ENCODE peak calls at places on chromosome 21, in seven cellular contexts. I is WERI-Rb-1, C is K562, E is brain microvascular endothelial cell, O is fibroblast of lung, S is psoas muscle, M is right atrium auricular region. F is an unnamed sample.
A peak's percentile ranks its signal among the peaks of the same experiment; 100 is the strongest.

GRCh38 chr21:28142692-28143091 is 850.0 kb downstream of the LTN1 start:
- DNase-seq in C (no peak), S (no peak), E (peak; percentile 69), O (peak; percentile 70), M (no peak), I (no peak), F (no peak)

GRCh38 chr21:42561742-42562141 is 48.1 kb downstream of the SLC37A1 start:
- DNase-seq in E (no peak), I (no peak), C (peak; percentile 58), O (no peak), M (no peak), S (no peak), F (no peak)

GRCh38 chr21:33644383-33645074 is 2.2 kb downstream of the ITSN1 start:
- DNase-seq in I (no peak), E (peak; percentile 47), M (no peak), S (no peak), O (peak; percentile 68), C (no peak), F (no peak)

GRCh38 chr21:17003763-17004373 is 509.0 kb upstream of the CXADR start:
- DNase-seq in S (no peak), M (no peak), C (no peak), O (peak; percentile 77), I (no peak), E (peak; percentile 1), F (no peak)

GRCh38 chr21:46161800-46162592 is 6.6 kb upstream of the FTCD start:
- DNase-seq in E (no peak), O (no peak), C (no peak), I (peak; percentile 4), M (no peak), S (peak; percentile 42), F (no peak)

GRCh38 chr21:31879251-31879650 is 6.4 kb downstream of the HUNK start:
- DNase-seq in C (no peak), I (no peak), E (no peak), M (no peak), S (no peak), O (no peak), F (no peak)

GRCh38 chr21:18147678-18148077 is 97.0 kb upstream of the CHODL start:
- DNase-seq in S (no peak), M (no peak), O (no peak), E (no peak), I (no peak), C (no peak), F (no peak)

GRCh38 chr21:27371065-27371464 is 404.2 kb upstream of the ADAMTS5 start:
- DNase-seq in S (no peak), C (no peak), M (no peak), E (no peak), O (no peak), I (no peak), F (no peak)

GRCh38 chr21:33817663-33818433 is 97.8 kb downstream of the ATP5PO start:
- DNase-seq in M (no peak), S (no peak), E (no peak), O (peak; percentile 23), I (no peak), C (peak; percentile 48), F (no peak)

DNA sequence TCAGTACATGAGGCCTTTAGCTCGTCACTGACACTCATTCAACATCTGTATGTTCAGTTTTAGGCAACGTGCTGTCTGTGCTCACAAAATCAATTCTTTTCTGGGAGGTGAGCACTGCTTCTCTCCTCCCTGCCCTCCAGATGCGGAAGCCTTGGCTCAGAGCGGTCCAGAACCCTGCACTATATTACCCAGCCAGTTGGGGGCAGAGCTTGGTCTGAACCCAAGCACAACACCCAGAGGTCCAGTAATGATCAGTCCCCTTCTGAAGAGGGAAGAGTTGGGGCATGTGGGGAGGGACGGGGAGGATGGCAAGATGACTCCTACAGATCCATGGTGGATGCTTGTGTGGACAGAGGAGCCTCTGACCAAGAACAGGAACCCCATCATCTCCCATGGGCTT is 5.6 kb upstream of the DSCAM start:
- DNase-seq in O (no peak), S (no peak), C (no peak), E (no peak), M (no peak), I (no peak), F (no peak)
- TF ChIP-seq CTCF in O (no peak), S (no peak), C (no peak), E (no peak), M (no peak), I (peak; percentile 49), F (no peak)

DNA sequence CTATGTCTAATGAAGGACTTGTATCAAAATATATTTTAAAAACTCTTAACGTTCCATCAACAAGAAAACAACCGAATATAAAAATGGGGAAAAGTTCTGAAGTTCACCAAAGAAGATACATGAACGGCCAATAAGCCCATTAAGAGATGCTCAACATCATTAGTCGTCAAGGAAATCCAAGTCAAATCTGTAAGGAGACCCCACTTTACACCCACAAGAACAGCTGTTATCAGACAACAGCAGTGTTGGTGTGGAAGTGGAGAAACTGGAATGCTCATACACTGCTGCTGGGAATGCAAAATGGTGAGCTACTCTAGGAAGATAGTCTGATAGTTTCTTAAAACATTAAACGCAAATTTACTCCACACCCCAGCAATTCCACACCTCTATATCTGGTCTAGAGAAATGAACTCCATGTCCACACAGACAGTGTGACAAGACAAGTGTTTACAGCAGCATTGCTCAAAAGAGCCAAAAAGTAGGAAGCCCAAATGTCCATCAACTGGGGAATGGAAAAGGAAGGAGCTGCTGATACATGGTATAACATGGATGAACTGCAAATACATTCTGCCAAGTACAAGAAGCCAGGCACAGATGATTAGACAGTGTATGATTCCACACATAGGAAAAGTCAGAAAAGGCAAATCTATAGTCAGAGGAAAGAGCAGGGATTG is 18.5 kb downstream of the UBE2G2 start:
- DNase-seq in E (no peak), M (peak; percentile 11), S (no peak), I (no peak), C (no peak), O (no peak), F (no peak)
- H3K27ac ChIP-seq in E (no peak overlapping the region), M (no peak overlapping the region), S (no peak overlapping the region), I (no peak overlapping the region), C (no peak overlapping the region), O (no peak overlapping the region), F (no peak overlapping the region)

DNA sequence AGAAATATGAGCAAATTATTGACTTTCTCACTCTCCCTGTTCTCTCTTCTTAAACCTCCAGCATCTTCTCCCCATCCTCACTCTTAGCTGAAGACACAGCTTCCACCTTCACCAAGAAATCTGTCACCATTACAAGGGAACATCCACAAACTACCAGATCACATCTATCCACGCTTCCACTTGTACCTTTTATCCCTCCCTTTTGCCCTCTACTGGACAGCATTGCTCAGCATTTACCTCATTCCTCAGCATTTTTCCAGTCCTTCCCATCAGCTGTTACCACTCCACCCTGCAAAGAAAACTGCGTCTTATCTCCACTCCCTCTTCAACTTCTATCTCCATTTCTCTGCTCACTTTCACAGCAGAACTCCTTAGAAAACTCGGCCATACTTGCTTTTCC is 42.6 kb downstream of the KCNJ6 start:
- DNase-seq in I (no peak), M (no peak), C (no peak), O (peak; percentile 25), E (no peak), S (no peak), F (no peak)
- TF ChIP-seq CTCF in I (peak; percentile 50), M (no peak), C (peak; percentile 28), O (no peak), E (peak; percentile 54), S (no peak), F (no peak)

GRCh38 chr21:26148071-26148470 is 22.5 kb downstream of the APP start:
- DNase-seq in S (no peak), C (no peak), M (no peak), I (no peak), O (no peak), E (peak; percentile 17), F (no peak)
- H3K27ac ChIP-seq in S (peak overlapping the region; percentile 36), C (no peak overlapping the region), M (peak overlapping the region; percentile 31), I (peak overlapping the region; percentile 85), O (peak overlapping the region; percentile 72), E (peak overlapping the region; percentile 65), F (peak overlapping the region; percentile 63)

GRCh38 chr21:37642493-37642892 is 273.8 kb downstream of the KCNJ6 start:
- DNase-seq in M (no peak), O (no peak), E (no peak), C (peak; percentile 70), S (no peak), I (peak; percentile 63), F (no peak)
- TF ChIP-seq CTCF in M (no peak), O (no peak), E (peak; percentile 11), C (peak; percentile 73), S (peak; percentile 41), I (peak; percentile 50), F (peak; percentile 36)

DNA sequence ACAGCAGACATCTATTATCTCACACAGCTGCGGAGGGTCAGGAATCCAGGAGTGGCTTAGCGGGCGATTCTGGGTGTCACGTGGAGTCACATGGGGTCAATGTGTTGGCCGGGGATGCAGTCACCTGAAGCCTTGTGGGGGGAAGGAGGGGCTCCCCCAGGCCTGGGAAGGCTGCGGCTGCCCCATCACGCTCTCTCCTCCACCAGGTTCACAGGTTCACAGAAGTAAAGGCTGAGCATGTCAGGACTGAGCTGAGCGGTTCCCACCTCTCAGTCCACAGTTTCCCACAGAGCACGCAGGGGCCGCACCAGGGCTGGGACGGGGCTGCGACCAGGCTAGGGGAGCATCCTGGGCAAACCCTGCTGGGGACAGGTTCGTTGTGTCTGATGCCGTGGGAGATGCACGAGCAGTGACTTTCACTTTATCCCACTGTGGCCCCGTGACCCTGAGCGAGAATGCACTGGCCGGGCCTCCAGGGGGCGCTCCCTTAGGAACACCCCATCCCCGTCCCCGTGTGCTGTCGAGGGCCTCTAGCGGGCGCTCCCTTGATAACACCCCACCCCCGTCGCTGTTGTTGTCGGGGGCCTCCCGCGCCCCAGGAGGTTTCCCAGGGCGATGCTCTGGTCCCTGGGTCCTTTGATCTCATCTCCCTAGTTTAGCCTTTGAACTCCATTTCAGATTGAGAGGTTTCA is 73.2 kb upstream of the TRAPPC10 start:
- DNase-seq in I (peak; percentile 93), M (peak; percentile 82), S (peak; percentile 86), E (peak; percentile 52), O (peak; percentile 52), C (peak; percentile 97), F (peak; percentile 84)
- H3K27ac ChIP-seq in I (peak overlapping the region; percentile 71), M (peak overlapping the region; percentile 65), S (peak overlapping the region; percentile 71), E (no peak overlapping the region), O (peak overlapping the region; percentile 47), C (peak overlapping the region; percentile 68), F (peak overlapping the region; percentile 70)

GRCh38 chr21:20875741-20876140 is 122.5 kb upstream of the NCAM2 start:
- DNase-seq in I (no peak), E (no peak), C (no peak), S (no peak), M (no peak), O (no peak), F (no peak)
- TF ChIP-seq CTCF in I (no peak), E (peak; percentile 41), C (no peak), S (no peak), M (no peak), O (no peak), F (no peak)

GRCh38 chr21:14487490-14488432 is 58.4 kb downstream of the SAMSN1 start:
- DNase-seq in S (no peak), O (no peak), M (no peak), E (no peak), C (no peak), I (no peak), F (no peak)
- H3K27ac ChIP-seq in S (no peak overlapping the region), O (no peak overlapping the region), M (no peak overlapping the region), E (no peak overlapping the region), C (peak overlapping the region; percentile 42), I (no peak overlapping the region), F (no peak overlapping the region)